ENCODE peak calls at places on chromosomes 11 and 22, in five cellular contexts. M is pancreas, S is psoas muscle, B is body of pancreas, N is epithelial cell of proximal tubule. E is an unnamed sample.
A peak's percentile ranks its signal among the peaks of the same experiment; 100 is the strongest.

GRCh38 chr11:15109602-15110001 is 5.1 kb upstream of the INSC start:
- DNase-seq in S (no peak), M (no peak), B (no peak), N (no peak), E (no peak)

GRCh38 chr11:119490253-119491006 is 67.5 kb upstream of the THY1 start:
- DNase-seq in B (no peak), N (no peak), S (no peak), M (peak; percentile 24), E (no peak)

GRCh38 chr11:118910309-118911112 is 15.2 kb downstream of the BCL9L start:
- DNase-seq in N (no peak), M (peak; percentile 82), S (peak; percentile 86), B (peak; percentile 77), E (peak; percentile 44)

GRCh38 chr22:20016734-20017621 is at the start of gene ARVCF:
- DNase-seq in N (peak; percentile 30), S (peak; percentile 92), M (peak; percentile 98), B (peak; percentile 91), E (peak; percentile 87)

GRCh38 chr11:117761993-117762392 is 35.0 kb downstream of the DSCAML1 start:
- DNase-seq in M (no peak), N (no peak), S (no peak), B (no peak), E (no peak)

GRCh38 chr22:49688516-49689254 is 139.0 kb downstream of the BRD1 start:
- DNase-seq in N (no peak), S (no peak), B (no peak), M (no peak), E (no peak)

GRCh38 chr22:22865311-22866072 is 22.1 kb upstream of the IGLL5 start:
- DNase-seq in S (no peak), M (no peak), B (no peak), N (no peak), E (no peak)

GRCh38 chr11:73875840-73876239 is 806 bp downstream of the COA4 start:
- DNase-seq in M (no peak), B (no peak), N (no peak), S (no peak), E (peak; percentile 17)

GRCh38 chr11:32439488-32440210 is 4.3 kb upstream of the WT1 start:
- DNase-seq in M (no peak), B (no peak), N (no peak), S (no peak), E (no peak)

GRCh38 chr11:118263109-118263508 is 988 bp downstream of the MPZL2 start:
- DNase-seq in S (no peak), M (no peak), B (peak; percentile 20), N (no peak), E (peak; percentile 36)

GRCh38 chr11:93290061-93290460 is 40.5 kb upstream of the DEUP1 start:
- DNase-seq in S (no peak), B (no peak), N (no peak), M (no peak), E (no peak)

GRCh38 chr11:64893194-64894069 is 15.0 kb upstream of the EHD1 start:
- DNase-seq in B (peak; percentile 91), S (no peak), N (no peak), M (peak; percentile 79), E (no peak)

GRCh38 chr22:17381237-17381913 is 12.1 kb downstream of the CECR2 start:
- DNase-seq in B (no peak), N (no peak), S (no peak), M (no peak), E (no peak)

GRCh38 chr11:46285594-46286033 is 8.2 kb downstream of the CREB3L1 start:
- DNase-seq in N (no peak), S (peak; percentile 69), B (no peak), M (no peak), E (no peak)

GRCh38 chr11:13287026-13287425 is 9.4 kb downstream of the BMAL1 start:
- DNase-seq in N (no peak), S (no peak), M (no peak), B (no peak), E (no peak)

GRCh38 chr22:50306753-50307749 is at the start of gene PLXNB2:
- DNase-seq in S (peak; percentile 87), N (no peak), M (peak; percentile 90), B (peak; percentile 85), E (peak; percentile 76)

GRCh38 chr11:129460714-129461113 is 85.1 kb downstream of the BARX2 start:
- DNase-seq in N (no peak), M (no peak), B (no peak), S (no peak), E (no peak)

GRCh38 chr11:95891423-95892177 is 32.3 kb downstream of the MTMR2 start:
- DNase-seq in S (no peak), N (no peak), M (no peak), B (no peak), E (no peak)

GRCh38 chr22:19061471-19062138 is 60.6 kb downstream of the DGCR2 start:
- DNase-seq in B (no peak), M (no peak), N (no peak), S (no peak), E (no peak)

GRCh38 chr11:128291835-128292234 is 295.5 kb downstream of the ETS1 start:
- DNase-seq in B (no peak), M (no peak), N (no peak), S (no peak), E (no peak)

DNA sequence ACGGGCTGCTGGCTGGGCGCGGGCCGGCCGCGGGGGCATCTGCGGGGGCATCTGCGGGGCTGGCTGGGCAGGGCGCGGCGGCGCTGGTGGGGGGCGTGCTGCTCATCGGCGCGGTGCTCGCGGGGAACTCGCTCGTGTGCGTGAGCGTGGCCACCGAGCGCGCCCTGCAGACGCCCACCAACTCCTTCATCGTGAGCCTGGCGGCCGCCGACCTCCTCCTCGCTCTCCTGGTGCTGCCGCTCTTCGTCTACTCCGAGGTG is 194 bp downstream of the DRD4 start:
- DNase-seq in S (no peak), B (no peak), M (peak; percentile 62), N (no peak), E (no peak)
- H3K4me3 ChIP-seq in S (peak overlapping the region; percentile 44), B (no peak overlapping the region), M (no peak overlapping the region), N (no peak overlapping the region), E (no peak overlapping the region)

GRCh38 chr11:12285811-12286222 is 91.6 kb upstream of the PARVA start:
- DNase-seq in M (no peak), S (no peak), B (no peak), N (no peak), E (peak; percentile 50)
- H3K4me3 ChIP-seq in M (no peak overlapping the region), S (no peak overlapping the region), B (no peak overlapping the region), N (no peak overlapping the region), E (no peak overlapping the region)

GRCh38 chr22:42500836-42501179 is 18.8 kb downstream of the RRP7A start:
- DNase-seq in N (no peak), S (peak; percentile 26), B (no peak), M (no peak), E (no peak)
- H3K4me3 ChIP-seq in N (peak overlapping the region; percentile 38), S (peak overlapping the region; percentile 58), B (no peak overlapping the region), M (peak overlapping the region; percentile 43), E (no peak overlapping the region)

DNA sequence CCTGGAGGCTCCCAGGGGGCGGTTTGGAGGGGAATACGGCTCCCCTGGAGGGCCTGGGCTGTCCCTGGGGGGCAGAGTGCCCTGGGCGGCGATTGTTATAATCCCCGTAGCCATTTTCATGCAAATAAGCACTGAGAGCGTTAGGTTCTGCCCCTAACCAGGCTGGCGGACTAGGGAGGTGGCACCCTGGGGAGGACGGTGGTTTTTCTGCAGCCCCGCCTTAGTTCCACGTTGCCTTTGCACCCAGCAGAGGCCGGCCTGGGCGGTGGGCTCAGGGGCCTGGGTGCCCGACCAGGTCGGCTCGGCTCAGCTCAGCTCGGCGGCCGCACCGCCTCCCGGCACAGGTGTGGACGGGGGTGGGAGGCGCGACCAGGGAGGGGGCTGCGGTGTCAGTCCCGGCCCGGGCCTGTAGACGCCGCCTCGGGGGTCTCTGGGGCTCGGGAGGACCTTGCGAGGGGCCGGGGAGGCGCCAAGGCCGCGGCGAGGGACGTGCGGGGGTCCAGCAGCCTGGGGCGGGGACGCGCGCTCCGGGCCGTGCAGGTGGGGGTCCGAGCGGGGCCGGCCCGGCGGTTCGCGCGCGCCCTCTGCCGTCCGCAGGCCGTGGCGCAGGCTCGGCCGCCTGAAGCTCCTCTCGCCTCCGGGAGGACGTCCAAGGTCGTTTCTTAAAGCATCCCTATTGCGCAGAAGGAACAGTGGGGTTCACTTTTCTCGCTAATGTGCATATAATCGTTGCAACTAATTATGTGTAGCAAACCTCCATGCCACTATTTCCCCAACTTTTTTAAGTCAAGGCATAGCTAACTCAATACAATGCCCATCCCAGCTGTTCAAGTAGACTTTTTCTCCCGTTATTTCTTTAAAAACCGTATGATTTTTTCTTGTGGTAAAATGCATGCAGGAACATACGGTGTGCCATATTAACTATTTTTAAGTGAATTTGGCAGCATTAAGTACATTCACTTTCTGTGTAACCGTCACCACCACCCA is 2.5 kb upstream of the DUSP8 start:
- DNase-seq in S (no peak), M (peak; percentile 88), N (no peak), B (peak; percentile 66), E (peak; percentile 40)
- H3K4me3 ChIP-seq in S (peak overlapping the region; percentile 72), M (peak overlapping the region; percentile 74), N (peak overlapping the region; percentile 38), B (peak overlapping the region; percentile 31), E (no peak overlapping the region)

E was measured in endothelial cell of umbilical vein.